ENCODE peak calls at places on chromosome 4, in four cellular contexts. G, H, I and A are unnamed samples.

GRCh38 chr4:20589436-20589835 is 110.8 kb upstream of the PACRGL start:
- DNase-seq in I (no peak), H (no peak), G (no peak), A (no peak)

GRCh38 chr4:8131826-8132225 is 26.8 kb downstream of the ABLIM2 start:
- DNase-seq in I (no peak), H (no peak), G (no peak), A (no peak)

GRCh38 chr4:40763228-40763716 is 13.5 kb downstream of the NSUN7 start:
- DNase-seq in H (no peak), I (no peak), G (no peak), A (no peak)

GRCh38 chr4:7902101-7902553 is 37.5 kb downstream of the AFAP1 start:
- DNase-seq in G (no peak), I (no peak), H (no peak), A (no peak)

GRCh38 chr4:85302756-85303155 is 172.2 kb upstream of the ARHGAP24 start:
- DNase-seq in H (no peak), G (no peak), I (no peak), A (no peak)

GRCh38 chr4:20832821-20833220 is 132.6 kb downstream of the PACRGL start:
- DNase-seq in G (no peak), I (no peak), H (no peak), A (no peak)

GRCh38 chr4:52863324-52863723 is 1.2 kb downstream of the RASL11B start:
- DNase-seq in G (no peak), H (no peak), I (no peak), A (no peak)

GRCh38 chr4:40719008-40719623 is 30.6 kb upstream of the NSUN7 start:
- DNase-seq in G (no peak), H (peak), I (no peak), A (no peak)

GRCh38 chr4:172736046-172736445 is 432.6 kb upstream of the GALNT7 start:
- DNase-seq in G (no peak), H (no peak), I (no peak), A (no peak)

GRCh38 chr4:147586637-147587036 is 30.6 kb upstream of the TMEM184C start:
- DNase-seq in I (no peak), G (no peak), H (no peak), A (no peak)

GRCh38 chr4:102411416-102411815 is 66.1 kb upstream of the SLC39A8 start:
- DNase-seq in H (no peak), I (no peak), G (no peak), A (no peak)

GRCh38 chr4:42306221-42307109 is 90.8 kb upstream of the SHISA3 start:
- DNase-seq in G (no peak), H (no peak), I (no peak), A (no peak)

GRCh38 chr4:145735330-145735638 is 55.3 kb downstream of the C4orf51 start:
- DNase-seq in H (no peak), G (no peak), I (no peak), A (no peak)

GRCh38 chr4:3877236-3877635 is 111.1 kb downstream of the ADRA2C start:
- DNase-seq in G (no peak), H (no peak), I (no peak), A (no peak)

GRCh38 chr4:1939664-1940509 is 68.7 kb downstream of the NSD2 start:
- DNase-seq in G (no peak), H (no peak), I (no peak), A (no peak)

GRCh38 chr4:4424499-4425115 is 37.7 kb downstream of the NSG1 start:
- DNase-seq in H (no peak), G (no peak), I (no peak), A (no peak)

GRCh38 chr4:10326075-10326474 is 131.2 kb downstream of the ZNF518B start:
- DNase-seq in I (no peak), H (no peak), G (no peak), A (no peak)

GRCh38 chr4:7392438-7393374 is 42.0 kb downstream of the PSAPL1 start:
- DNase-seq in G (peak), I (no peak), H (no peak), A (no peak)

GRCh38 chr4:14650127-14650526 is 352.2 kb upstream of the CPEB2 start:
- DNase-seq in H (no peak), I (no peak), G (no peak), A (no peak)

GRCh38 chr4:169100656-169101055 is 90.6 kb upstream of the CBR4 start:
- DNase-seq in G (no peak), I (no peak), H (no peak), A (no peak)

GRCh38 chr4:125283702-125284279 is 31.0 kb upstream of the FAT4 start:
- DNase-seq in H (no peak), G (no peak), I (no peak), A (no peak)

GRCh38 chr4:122826596-122827257 is at the start of gene FGF2:
- DNase-seq in G (peak), H (peak), I (no peak), A (no peak)

GRCh38 chr4:48334900-48335384 is 6.4 kb upstream of the SLAIN2 start:
- DNase-seq in G (no peak), H (no peak), I (no peak), A (no peak)

GRCh38 chr4:8910822-8911310 is 39.2 kb upstream of the HMX1 start:
- DNase-seq in H (no peak), G (no peak), I (no peak), A (no peak)

GRCh38 chr4:7095611-7096155 is 27.8 kb upstream of the GRPEL1 start:
- DNase-seq in I (no peak), G (peak), H (no peak), A (no peak)

GRCh38 chr4:176653406-176654220 is 139.1 kb downstream of the VEGFC start:
- DNase-seq in H (no peak), G (no peak), I (no peak), A (no peak)

GRCh38 chr4:158630893-158631292 is 40.8 kb downstream of the C4orf46 start:
- DNase-seq in H (no peak), G (no peak), I (no peak), A (no peak)

DNA sequence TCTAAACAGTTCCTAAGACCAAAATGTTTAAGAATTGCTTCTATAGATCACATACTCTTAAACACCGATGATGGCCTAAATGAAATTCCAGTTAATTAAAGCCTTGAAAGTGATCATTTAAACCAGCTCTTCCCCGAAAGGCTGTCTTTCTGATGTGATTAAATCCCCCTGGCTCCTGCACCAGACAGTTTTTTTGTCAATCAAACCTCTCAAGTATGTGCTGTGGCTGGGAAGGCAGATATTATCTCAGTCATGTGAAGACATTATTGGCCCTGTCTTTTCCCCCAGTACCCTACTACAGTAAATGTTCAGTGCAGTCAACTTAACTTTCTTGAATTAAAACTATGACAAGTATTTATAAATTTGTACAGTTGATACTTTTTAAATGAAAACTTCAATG is 121.0 kb upstream of the MYOZ2 start:
- DNase-seq in G (no peak), H (no peak), I (no peak), A (no peak)
- H3K27ac ChIP-seq in G (no peak), H (no peak), I (no peak), A (no peak)

DNA sequence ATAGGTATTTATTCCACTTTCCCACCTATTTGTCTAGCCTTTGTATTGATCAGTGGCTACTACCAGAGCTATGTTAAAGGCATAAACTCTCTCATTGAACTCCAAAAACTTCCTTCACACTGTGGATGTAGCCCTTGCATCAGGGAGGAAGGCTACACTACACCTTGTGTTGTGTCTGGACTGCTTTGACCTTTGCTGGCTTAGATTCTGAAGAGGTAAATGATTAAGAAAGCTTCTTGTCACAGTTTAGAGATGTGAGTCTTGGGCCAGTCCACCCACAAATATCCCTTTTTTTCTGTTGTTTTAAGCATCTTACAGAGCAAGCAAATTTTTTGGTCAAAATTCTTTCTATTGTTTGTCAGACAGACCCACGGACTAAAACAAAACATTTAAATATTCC is 1.9 kb downstream of the ENPEP start:
- DNase-seq in G (no peak), H (no peak), I (no peak), A (no peak)
- H3K4me3 ChIP-seq in G (peak), H (no peak), I (no peak), A (no peak)

DNA sequence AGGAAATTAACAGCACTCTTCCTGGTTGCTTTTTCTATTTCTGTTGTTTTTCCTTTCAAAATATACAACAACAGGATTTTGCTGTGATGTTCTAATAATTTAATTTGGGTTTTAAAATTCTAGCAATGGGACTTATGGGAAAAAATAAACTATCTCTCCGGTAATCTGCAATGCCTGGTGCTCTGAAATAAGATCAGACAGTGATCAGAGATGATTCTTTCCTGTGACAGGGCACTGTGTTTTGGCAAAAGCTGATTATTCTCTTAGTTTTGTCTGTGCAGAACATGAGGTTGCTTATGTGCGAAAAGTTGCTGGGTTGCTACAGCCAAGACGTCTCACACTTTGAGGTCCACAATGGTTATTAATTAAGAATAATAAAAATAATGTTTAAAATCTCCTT is 291.7 kb downstream of the FBXO8 start:
- DNase-seq in I (no peak), H (no peak), G (no peak), A (no peak)
- H3K27ac ChIP-seq in I (no peak), H (no peak), G (no peak), A (no peak)

GRCh38 chr4:100517864-100518341 is at the start of gene EMCN:
- DNase-seq in G (no peak), I (no peak), H (no peak), A (no peak)
- H3K4me3 ChIP-seq in G (no peak), I (no peak), H (no peak), A (no peak)

GRCh38 chr4:150006197-150006596 is 72.0 kb upstream of the DCLK2 start:
- DNase-seq in I (no peak), H (no peak), G (no peak), A (no peak)
- H3K27ac ChIP-seq in I (no peak), H (no peak), G (no peak), A (no peak)

GRCh38 chr4:153222162-153222789 is 18.0 kb downstream of the TRIM2 start:
- DNase-seq in G (peak), I (peak), H (no peak), A (peak)
- H3K4me3 ChIP-seq in G (peak), I (peak), H (peak), A (peak)

GRCh38 chr4:143404555-143404954 is 67.9 kb downstream of the GAB1 start:
- DNase-seq in G (no peak), H (no peak), I (no peak), A (no peak)
- H3K27ac ChIP-seq in G (no peak), H (no peak), I (no peak), A (no peak)

DNA sequence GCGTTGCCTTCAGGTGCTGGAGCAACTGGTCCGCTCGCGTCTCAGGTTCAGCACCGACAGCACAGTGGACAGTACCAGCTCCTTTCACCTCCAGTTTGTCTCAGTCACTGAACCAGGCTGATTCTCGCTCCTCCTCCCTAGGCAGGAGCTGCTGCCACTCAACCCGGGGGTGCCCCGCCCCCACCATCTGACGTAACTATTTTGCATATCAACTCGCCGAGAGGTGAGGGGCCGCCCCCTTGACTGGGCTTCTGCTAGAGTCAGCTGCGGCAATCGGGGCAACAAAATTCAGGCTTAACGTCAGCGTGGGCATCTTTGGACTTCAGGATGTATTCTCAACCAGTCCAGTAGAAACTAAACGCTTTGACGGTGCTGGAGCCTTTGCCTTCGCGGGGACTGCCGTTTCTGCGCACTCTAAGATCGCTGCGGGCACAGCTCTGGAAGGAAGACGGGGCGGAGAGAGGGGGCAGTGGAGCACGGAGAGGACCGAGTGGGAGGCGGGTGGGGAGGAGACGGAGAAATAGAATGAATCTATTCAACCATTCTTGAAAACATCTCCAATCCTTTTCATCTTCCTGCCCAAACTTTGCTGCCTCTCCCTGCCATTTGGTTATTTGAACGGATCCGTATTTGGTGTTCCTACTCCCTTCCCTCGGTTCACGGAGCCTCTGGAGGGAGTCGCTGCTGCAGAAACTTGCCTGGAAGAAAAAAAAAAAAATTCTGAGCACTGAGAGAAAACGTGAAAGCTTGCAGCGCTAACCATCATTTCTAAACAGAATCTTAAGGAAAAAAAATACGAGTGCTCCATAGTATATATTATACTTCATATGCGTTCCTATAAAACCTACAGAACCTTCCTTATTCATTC is at the start of gene FSTL5:
- DNase-seq in I (peak), G (peak), H (peak), A (no peak)
- H3K4me3 ChIP-seq in I (no peak), G (no peak), H (peak), A (no peak)

GRCh38 chr4:38949416-38950051 is 81.9 kb downstream of the FAM114A1 start:
- DNase-seq in G (no peak), H (no peak), I (peak), A (peak)
- H3K27ac ChIP-seq in G (no peak), H (no peak), I (no peak), A (peak)